ENCODE peak calls at places on chromosomes 1 and 21, in four cellular contexts. One of them, this sample, is unnamed.

GRCh38 chr1:160539896-160540858 is 17.1 kb upstream of the SLAMF6 start:
- DNase-seq in activated CD4-positive, alpha-beta T cell treated with anti-CD3 and anti-CD28 coated beads for 48 hours: peak
- DNase-seq in nephron progenitor cell: no peak
- DNase-seq in LHCN-M2: no peak
- DNase-seq in this sample: peak

GRCh38 chr21:45556645-45557601 is 14.7 kb upstream of the SLC19A1 start:
- DNase-seq in activated CD4-positive, alpha-beta T cell treated with anti-CD3 and anti-CD28 coated beads for 48 hours: peak
- DNase-seq in nephron progenitor cell: no peak
- DNase-seq in LHCN-M2: no peak
- DNase-seq in this sample: no peak

GRCh38 chr1:61107638-61108037 is 25.3 kb downstream of the NFIA start:
- DNase-seq in activated CD4-positive, alpha-beta T cell treated with anti-CD3 and anti-CD28 coated beads for 48 hours: no peak
- DNase-seq in nephron progenitor cell: no peak
- DNase-seq in LHCN-M2: no peak
- DNase-seq in this sample: no peak

GRCh38 chr21:33199516-33200217 is 30.1 kb upstream of the IFNAR2 start:
- DNase-seq in activated CD4-positive, alpha-beta T cell treated with anti-CD3 and anti-CD28 coated beads for 48 hours: peak
- DNase-seq in nephron progenitor cell: peak
- DNase-seq in LHCN-M2: peak
- DNase-seq in this sample: peak

GRCh38 chr1:56457767-56458375 is 121.5 kb downstream of the PLPP3 start:
- DNase-seq in activated CD4-positive, alpha-beta T cell treated with anti-CD3 and anti-CD28 coated beads for 48 hours: no peak
- DNase-seq in nephron progenitor cell: no peak
- DNase-seq in LHCN-M2: no peak
- DNase-seq in this sample: no peak

GRCh38 chr1:17893891-17894631 is 138.9 kb downstream of the ACTL8 start:
- DNase-seq in activated CD4-positive, alpha-beta T cell treated with anti-CD3 and anti-CD28 coated beads for 48 hours: no peak
- DNase-seq in nephron progenitor cell: no peak
- DNase-seq in LHCN-M2: no peak
- DNase-seq in this sample: peak

GRCh38 chr1:12478612-12478985 is 139.4 kb downstream of the DHRS3 start:
- DNase-seq in activated CD4-positive, alpha-beta T cell treated with anti-CD3 and anti-CD28 coated beads for 48 hours: peak
- DNase-seq in nephron progenitor cell: peak
- DNase-seq in LHCN-M2: no peak
- DNase-seq in this sample: no peak

GRCh38 chr21:28136687-28137086 is 856.0 kb downstream of the LTN1 start:
- DNase-seq in activated CD4-positive, alpha-beta T cell treated with anti-CD3 and anti-CD28 coated beads for 48 hours: no peak
- DNase-seq in nephron progenitor cell: no peak
- DNase-seq in LHCN-M2: no peak
- DNase-seq in this sample: no peak

GRCh38 chr1:115838805-115839705 is 1.9 kb downstream of the NHLH2 start:
- DNase-seq in activated CD4-positive, alpha-beta T cell treated with anti-CD3 and anti-CD28 coated beads for 48 hours: peak
- DNase-seq in nephron progenitor cell: peak
- DNase-seq in LHCN-M2: peak
- DNase-seq in this sample: no peak

GRCh38 chr1:58618303-58618702 is 41.3 kb upstream of the TACSTD2 start:
- DNase-seq in activated CD4-positive, alpha-beta T cell treated with anti-CD3 and anti-CD28 coated beads for 48 hours: no peak
- DNase-seq in nephron progenitor cell: no peak
- DNase-seq in LHCN-M2: peak
- DNase-seq in this sample: peak